ENCODE peak calls at places on chromosomes 5 and 9, in four cellular contexts. R is body of pancreas, A is spleen, J is kidney. P is an unnamed sample. For H3K4me1, the result is how much of the 10 kb centered on the place peaks cover.

GRCh38 chr5:95426227-95426626 is 35.1 kb downstream of the FAM81B start:
- DNase-seq in R (no peak), A (no peak), J (no peak), P (no peak)

GRCh38 chr5:176541338-176542134 is 4.3 kb upstream of the RNF44 start:
- DNase-seq in R (peak), A (peak), J (peak), P (no peak)

GRCh38 chr9:86577420-86578333 is 223.5 kb upstream of the TUT7 start:
- DNase-seq in R (no peak), A (no peak), J (no peak), P (no peak)

GRCh38 chr5:135139397-135140134 is 105.5 kb upstream of the PITX1 start:
- DNase-seq in R (no peak), A (no peak), J (no peak), P (no peak)

GRCh38 chr9:89941875-89942274 is 337.1 kb downstream of the GADD45G start:
- DNase-seq in R (no peak), A (no peak), J (no peak), P (no peak)

GRCh38 chr5:51881901-51882300 is 498.7 kb downstream of the ISL1 start:
- DNase-seq in R (no peak), A (no peak), J (no peak), P (no peak)

GRCh38 chr5:55569513-55569865 is 34.7 kb upstream of the PLPP1 start:
- DNase-seq in R (no peak), A (no peak), J (no peak), P (no peak)

GRCh38 chr9:14910178-14910805 is at the start of gene FREM1:
- DNase-seq in R (peak), A (no peak), J (peak), P (no peak)

GRCh38 chr9:38066167-38066906 is 2.7 kb downstream of the SHB start:
- DNase-seq in R (peak), A (no peak), J (no peak), P (no peak)
- TF ChIP-seq CTCF in R (peak), A (no peak), J (no peak), P (peak)

DNA sequence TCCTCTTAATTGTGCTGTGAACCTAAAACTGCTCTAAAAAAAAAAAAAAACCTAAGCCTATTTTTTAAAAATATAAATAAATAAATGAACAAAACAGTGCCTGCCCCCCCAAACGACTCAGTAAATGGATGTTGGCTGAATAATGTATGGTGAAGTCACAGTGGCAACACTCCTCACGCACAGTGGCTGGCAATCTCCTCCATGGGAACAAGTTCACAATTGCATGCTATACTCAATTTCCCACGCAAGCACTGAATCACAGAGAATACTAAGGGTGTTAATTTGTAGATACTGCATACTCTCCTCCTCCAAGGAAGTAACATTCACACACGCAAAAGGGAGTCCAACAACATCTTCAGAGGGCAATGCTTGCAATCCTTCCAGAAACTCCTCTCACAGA is 47.5 kb downstream of the SERINC5 start:
- DNase-seq in R (no peak), A (no peak), J (no peak), P (no peak)
- H3K4me1 ChIP-seq in R (half or more), A (under half), J (under half), P (under half)

GRCh38 chr5:102536323-102536928 is 37.6 kb upstream of the SLCO6A1 start:
- DNase-seq in R (no peak), A (no peak), J (no peak), P (no peak)
- TF ChIP-seq CTCF in R (peak), A (no peak), J (peak), P (peak)

GRCh38 chr5:149140197-149141002 is 893 bp upstream of the ABLIM3 start:
- DNase-seq in R (no peak), A (no peak), J (no peak), P (no peak)
- H3K4me1 ChIP-seq in R (under half), A (under half), J (under half), P (under half)

P was measured in RWPE2.